ENCODE peak calls at places on chromosomes 2 and 18, in eight cellular contexts. B, C, Q, L, N, A, U and F are unnamed samples.

GRCh38 chr2:103179800-103180199 is 418.0 kb downstream of the TMEM182 start:
- DNase-seq in B (no peak), C (no peak), Q (no peak), L (no peak), N (no peak), A (no peak), U (peak), F (no peak)

GRCh38 chr2:64987001-64987962 is 1.9 kb upstream of the SLC1A4 start:
- DNase-seq in B (peak), C (no peak), Q (no peak), L (no peak), N (peak), A (peak), U (no peak), F (no peak)

GRCh38 chr18:35029103-35029502 is 12.1 kb upstream of the MAPRE2 start:
- DNase-seq in B (no peak), C (no peak), Q (no peak), L (no peak), N (peak), A (peak), U (no peak), F (no peak)

GRCh38 chr2:43057742-43058706 is 168.4 kb downstream of the ZFP36L2 start:
- DNase-seq in B (no peak), C (no peak), Q (peak), L (no peak), N (no peak), A (no peak), U (peak), F (no peak)

GRCh38 chr2:17309186-17309585 is 209.1 kb downstream of the RAD51AP2 start:
- DNase-seq in B (no peak), C (no peak), Q (no peak), L (no peak), N (no peak), A (peak), U (no peak), F (no peak)

GRCh38 chr2:60925994-60926750 is 44.8 kb downstream of the REL start:
- DNase-seq in B (no peak), C (no peak), Q (no peak), L (no peak), N (peak), A (no peak), U (no peak), F (no peak)

GRCh38 chr2:23204650-23205049 is 180.3 kb upstream of the KLHL29 start:
- DNase-seq in B (no peak), C (no peak), Q (no peak), L (no peak), N (no peak), A (no peak), U (no peak), F (no peak)

GRCh38 chr2:117169036-117169765 is 645.3 kb upstream of the DDX18 start:
- DNase-seq in B (no peak), C (no peak), Q (no peak), L (no peak), N (no peak), A (no peak), U (no peak), F (no peak)

GRCh38 chr2:128420776-128421175 is 102.1 kb upstream of the HS6ST1 start:
- DNase-seq in B (no peak), C (no peak), Q (no peak), L (no peak), N (no peak), A (no peak), U (no peak), F (peak)

GRCh38 chr2:240467659-240468299 is 32.3 kb downstream of the GPC1 start:
- DNase-seq in B (no peak), C (no peak), Q (no peak), L (no peak), N (no peak), A (no peak), U (peak), F (no peak)

GRCh38 chr2:75047907-75048625 is 89.6 kb downstream of the POLE4 start:
- DNase-seq in B (peak), C (no peak), Q (no peak), L (no peak), N (peak), A (peak), U (no peak), F (no peak)

GRCh38 chr2:9532421-9532820 is 23.2 kb downstream of the ADAM17 start:
- DNase-seq in B (no peak), C (no peak), Q (no peak), L (no peak), N (no peak), A (no peak), U (no peak), F (no peak)

GRCh38 chr18:39842042-39842791 is 2112.8 kb upstream of the PIK3C3 start:
- DNase-seq in B (no peak), C (no peak), Q (no peak), L (no peak), N (no peak), A (no peak), U (no peak), F (no peak)

GRCh38 chr2:12044857-12045256 is 298.4 kb downstream of the LPIN1 start:
- DNase-seq in B (no peak), C (no peak), Q (peak), L (no peak), N (no peak), A (no peak), U (no peak), F (no peak)

GRCh38 chr18:3799515-3799914 is 349.5 kb downstream of the TGIF1 start:
- DNase-seq in B (no peak), C (peak), Q (no peak), L (no peak), N (no peak), A (no peak), U (no peak), F (no peak)

GRCh38 chr2:98772531-98772930 is 41.6 kb upstream of the MGAT4A start:
- DNase-seq in B (peak), C (no peak), Q (no peak), L (no peak), N (no peak), A (no peak), U (no peak), F (no peak)

GRCh38 chr18:69484699-69485396 is 84.2 kb downstream of the DOK6 start:
- DNase-seq in B (no peak), C (no peak), Q (no peak), L (no peak), N (peak), A (peak), U (no peak), F (no peak)

GRCh38 chr2:225429718-225430117 is 30.2 kb downstream of the NYAP2 start:
- DNase-seq in B (no peak), C (peak), Q (no peak), L (no peak), N (peak), A (peak), U (no peak), F (no peak)